ENCODE peak calls at places on chromosomes 2 and 18, in ten cellular contexts. J is SHP77, F is midbrain, S is anterior cingulate cortex, G is IMR-90, U is NCI-H2081, B is ACHN, V is G401, T is mesothelial cell of epicardium, P is posterior cingulate gyrus. Q is an unnamed sample.

GRCh38 chr2:5560981-5561380 is 131.2 kb upstream of the SOX11 start:
- DNase-seq in F (no peak), G (peak; percentile 83), V (no peak), U (no peak), P (no peak), J (peak; percentile 53), B (no peak), S (peak; percentile 12), T (no peak), Q (no peak)

GRCh38 chr2:175855794-175856453 is 146.1 kb downstream of the LNPK start:
- DNase-seq in P (peak; percentile 57), U (no peak), B (peak; percentile 62), F (no peak), J (no peak), T (no peak), G (peak; percentile 45), V (no peak), S (peak; percentile 64), Q (peak; percentile 23)

GRCh38 chr2:37566517-37566961 is 104.9 kb downstream of the CDC42EP3 start:
- DNase-seq in S (no peak), F (no peak), P (no peak), G (peak; percentile 95), V (no peak), B (no peak), U (no peak), J (no peak), T (no peak), Q (no peak)

GRCh38 chr2:179412116-179412515 is 147.5 kb upstream of the SESTD1 start:
- DNase-seq in P (no peak), U (no peak), G (peak; percentile 51), F (no peak), J (no peak), B (no peak), V (no peak), T (no peak), S (no peak), Q (no peak)

GRCh38 chr2:23491622-23492336 is 106.8 kb downstream of the KLHL29 start:
- DNase-seq in U (no peak), B (no peak), T (no peak), G (no peak), P (no peak), S (no peak), V (no peak), J (no peak), F (no peak), Q (no peak)

GRCh38 chr18:33928226-33928625 is 296.5 kb downstream of the NOL4 start:
- DNase-seq in T (no peak), P (no peak), J (no peak), V (no peak), S (no peak), B (no peak), F (no peak), G (peak; percentile 1), U (no peak), Q (no peak)

GRCh38 chr2:224885836-224886547 is 156.3 kb downstream of the DOCK10 start:
- DNase-seq in U (no peak), B (peak; percentile 19), G (peak; percentile 93), V (no peak), J (no peak), T (no peak), S (no peak), P (no peak), F (no peak), Q (no peak)

GRCh38 chr18:23868341-23868740 is 146.2 kb upstream of the TTC39C start:
- DNase-seq in V (no peak), S (no peak), T (no peak), J (no peak), B (peak; percentile 8), U (no peak), P (no peak), F (no peak), G (no peak), Q (no peak)

GRCh38 chr2:114068438-114068837 is 178.5 kb downstream of the ACTR3 start:
- DNase-seq in J (no peak), V (no peak), F (no peak), G (peak; percentile 8), P (no peak), B (peak; percentile 22), T (no peak), S (no peak), U (no peak), Q (no peak)

GRCh38 chr2:75574106-75574505 is 13.4 kb upstream of the EVA1A start:
- DNase-seq in P (no peak), B (peak; percentile 34), S (no peak), J (no peak), F (no peak), G (peak; percentile 20), T (no peak), U (no peak), V (no peak), Q (no peak)

GRCh38 chr2:128686498-128686861 is 367.8 kb upstream of the HS6ST1 start:
- DNase-seq in U (no peak), G (no peak), J (no peak), S (no peak), V (no peak), T (no peak), B (no peak), F (no peak), P (no peak), Q (no peak)

GRCh38 chr2:172299741-172300140 is 127.6 kb upstream of the ITGA6 start:
- DNase-seq in G (peak; percentile 91), J (no peak), P (no peak), U (peak; percentile 50), B (no peak), V (no peak), S (no peak), T (no peak), F (no peak), Q (peak; percentile 64)

GRCh38 chr2:229314117-229314516 is 43.0 kb upstream of the PID1 start:
- DNase-seq in B (no peak), U (no peak), J (no peak), F (no peak), G (no peak), V (no peak), P (no peak), T (no peak), S (no peak), Q (no peak)